ENCODE peak calls at places on chromosomes 13 and 19, in ten cellular contexts. E is thyroid gland, Y is kidney epithelial cell, H is ascending aorta, T is fibroblast of mammary gland, F is colonic mucosa, B is lower leg skin, V is suprapubic skin, P is DND-41, L is WTC11. M is an unnamed sample.

GRCh38 chr13:52399037-52399436 is 6.9 kb downstream of the THSD1 start:
- DNase-seq in T (no peak), V (no peak), L (no peak), H (no peak), B (no peak), P (no peak), Y (no peak), E (no peak), F (no peak), M (no peak)

GRCh38 chr13:97855570-97855970 is 97.9 kb upstream of the IPO5 start:
- DNase-seq in B (no peak), F (peak), L (no peak), P (peak), V (no peak), E (peak), Y (peak), T (peak), H (no peak), M (no peak)

GRCh38 chr19:2341247-2341705 is 12.8 kb downstream of the SPPL2B start:
- DNase-seq in Y (no peak), H (no peak), V (no peak), B (no peak), F (no peak), T (no peak), L (no peak), P (no peak), E (no peak), M (no peak)

GRCh38 chr13:85261757-85262346 is 537.4 kb downstream of the SLITRK6 start:
- DNase-seq in L (no peak), E (no peak), P (no peak), Y (no peak), F (no peak), T (peak), B (no peak), H (no peak), V (no peak), M (no peak)

GRCh38 chr19:20321139-20321656 is 154.2 kb downstream of the ZNF486 start:
- DNase-seq in F (no peak), Y (no peak), V (no peak), B (no peak), H (no peak), L (no peak), T (no peak), E (peak), P (no peak), M (no peak)

GRCh38 chr19:32387701-32388392 is 17.7 kb upstream of the DPY19L3 start:
- DNase-seq in F (peak), V (no peak), T (peak), Y (no peak), H (peak), B (no peak), E (no peak), L (no peak), P (no peak), M (no peak)

GRCh38 chr13:55571237-55571867 is 1569.4 kb upstream of the PRR20A start:
- DNase-seq in Y (no peak), H (no peak), B (no peak), P (no peak), T (no peak), F (no peak), L (no peak), V (no peak), E (no peak), M (no peak)

GRCh38 chr19:49640113-49640898 is at the start of gene RRAS:
- DNase-seq in H (peak), F (peak), L (peak), Y (peak), P (peak), E (peak), V (peak), B (peak), T (peak), M (peak)

GRCh38 chr19:47402504-47402903 is 16.8 kb downstream of the MEIS3 start:
- DNase-seq in F (no peak), V (no peak), T (no peak), P (no peak), Y (no peak), H (no peak), B (no peak), L (no peak), E (no peak), M (no peak)

GRCh38 chr13:49995535-49996165 is 1.2 kb upstream of the TRIM13 start:
- DNase-seq in H (no peak), P (no peak), F (no peak), B (no peak), E (no peak), L (no peak), Y (no peak), V (no peak), T (peak), M (no peak)

GRCh38 chr19:10430505-10431253 is 10.3 kb downstream of the PDE4A start:
- DNase-seq in Y (no peak), F (peak), V (no peak), H (peak), B (peak), T (no peak), L (peak), P (no peak), E (peak), M (peak)

GRCh38 chr13:82654851-82655517 is 1227.3 kb downstream of the SLITRK1 start:
- DNase-seq in F (peak), V (peak), B (peak), Y (no peak), P (no peak), L (no peak), H (peak), E (peak), T (peak), M (no peak)

GRCh38 chr13:25232937-25233515 is 54.3 kb downstream of the MTMR6 start:
- DNase-seq in E (no peak), B (no peak), T (peak), P (no peak), Y (no peak), L (no peak), F (no peak), V (no peak), H (no peak), M (no peak)

GRCh38 chr13:40992678-40993077 is 26.4 kb downstream of the ELF1 start:
- DNase-seq in E (no peak), L (no peak), Y (no peak), P (no peak), B (no peak), T (no peak), V (no peak), H (no peak), F (no peak), M (no peak)

GRCh38 chr19:51185069-51185867 is 39.6 kb upstream of the CD33 start:
- DNase-seq in V (no peak), P (no peak), B (no peak), Y (no peak), F (no peak), T (no peak), L (no peak), E (no peak), H (no peak), M (no peak)

GRCh38 chr13:103694033-103694432 is 627.8 kb upstream of the SLC10A2 start:
- DNase-seq in B (no peak), L (peak), E (no peak), Y (no peak), T (no peak), V (no peak), F (no peak), P (no peak), H (no peak), M (no peak)

GRCh38 chr13:32426981-32427851 is 714 bp downstream of the N4BP2L1 start:
- DNase-seq in E (peak), B (peak), T (peak), L (peak), H (peak), F (peak), P (peak), Y (no peak), V (peak), M (peak)

GRCh38 chr19:888615-889385 is 4.2 kb downstream of the MED16 start:
- DNase-seq in P (no peak), F (no peak), H (no peak), B (no peak), V (no peak), L (no peak), T (no peak), Y (no peak), E (no peak), M (no peak)

GRCh38 chr19:40449506-40449905 is 5.4 kb upstream of the SERTAD3 start:
- DNase-seq in B (no peak), H (no peak), V (no peak), T (no peak), L (no peak), F (no peak), Y (no peak), P (no peak), E (no peak), M (no peak)

GRCh38 chr13:59103004-59103768 is 1060.5 kb downstream of the DIAPH3 start:
- DNase-seq in F (no peak), T (peak), P (no peak), L (no peak), V (no peak), H (no peak), E (no peak), B (no peak), Y (no peak), M (no peak)

GRCh38 chr19:10718205-10719196 is 622 bp downstream of the DNM2 start:
- DNase-seq in Y (no peak), F (no peak), V (peak), E (peak), H (no peak), B (peak), T (peak), L (peak), P (peak), M (peak)

GRCh38 chr19:49952906-49953305 is 8.1 kb downstream of the SIGLEC11 start:
- DNase-seq in E (no peak), P (no peak), L (no peak), H (no peak), B (no peak), Y (no peak), T (no peak), F (no peak), V (no peak), M (no peak)

GRCh38 chr19:35055715-35056179 is 14.2 kb downstream of the HPN start:
- DNase-seq in F (no peak), T (no peak), V (no peak), E (no peak), L (peak), P (no peak), Y (no peak), B (no peak), H (no peak), M (no peak)

GRCh38 chr13:72290962-72291681 is 424.1 kb upstream of the DACH1 start:
- DNase-seq in Y (peak), H (no peak), V (no peak), F (no peak), L (no peak), B (no peak), E (no peak), P (no peak), T (peak), M (no peak)

GRCh38 chr19:54572696-54573311 is 786 bp upstream of the LILRA2 start:
- DNase-seq in V (no peak), T (no peak), L (no peak), B (no peak), E (no peak), H (no peak), P (no peak), Y (no peak), F (no peak), M (no peak)

GRCh38 chr13:110911880-110912279 is 3.0 kb downstream of the ANKRD10 start:
- DNase-seq in V (no peak), E (no peak), P (no peak), Y (no peak), B (no peak), H (no peak), F (no peak), T (no peak), L (no peak), M (no peak)

GRCh38 chr13:52845766-52846566 is 2.5 kb downstream of the PCDH8 start:
- DNase-seq in E (peak), F (peak), T (no peak), H (no peak), L (peak), V (no peak), Y (no peak), P (no peak), B (no peak), M (peak)

GRCh38 chr19:31270897-31271568 is 78.2 kb downstream of the TSHZ3 start:
- DNase-seq in T (peak), L (no peak), E (no peak), H (peak), F (no peak), V (no peak), B (peak), P (no peak), Y (no peak), M (no peak)

GRCh38 chr19:8036438-8037099 is 16.0 kb upstream of the CCL25 start:
- DNase-seq in Y (no peak), V (no peak), F (no peak), H (no peak), T (no peak), B (no peak), E (no peak), P (no peak), L (no peak), M (no peak)

GRCh38 chr13:114109646-114110045 is 22.8 kb downstream of the RASA3 start:
- DNase-seq in V (no peak), Y (no peak), L (peak), P (peak), F (no peak), H (peak), E (no peak), T (no peak), B (peak), M (no peak)

GRCh38 chr19:13826652-13827235 is 31.5 kb downstream of the ZSWIM4 start:
- DNase-seq in L (no peak), V (no peak), F (no peak), T (no peak), P (no peak), Y (no peak), E (no peak), B (no peak), H (no peak), M (no peak)

GRCh38 chr19:13824703-13825102 is 29.5 kb downstream of the ZSWIM4 start:
- DNase-seq in E (no peak), H (no peak), V (no peak), Y (no peak), F (no peak), B (no peak), T (no peak), L (no peak), P (no peak), M (no peak)

GRCh38 chr19:13827656-13828055 is 32.4 kb downstream of the ZSWIM4 start:
- DNase-seq in Y (no peak), L (no peak), T (no peak), F (no peak), H (no peak), V (no peak), B (no peak), P (no peak), E (no peak), M (no peak)

GRCh38 chr19:13823901-13824300 is 28.7 kb downstream of the ZSWIM4 start:
- DNase-seq in T (no peak), L (no peak), P (no peak), E (no peak), F (no peak), B (no peak), V (no peak), Y (no peak), H (no peak), M (no peak)

DNA sequence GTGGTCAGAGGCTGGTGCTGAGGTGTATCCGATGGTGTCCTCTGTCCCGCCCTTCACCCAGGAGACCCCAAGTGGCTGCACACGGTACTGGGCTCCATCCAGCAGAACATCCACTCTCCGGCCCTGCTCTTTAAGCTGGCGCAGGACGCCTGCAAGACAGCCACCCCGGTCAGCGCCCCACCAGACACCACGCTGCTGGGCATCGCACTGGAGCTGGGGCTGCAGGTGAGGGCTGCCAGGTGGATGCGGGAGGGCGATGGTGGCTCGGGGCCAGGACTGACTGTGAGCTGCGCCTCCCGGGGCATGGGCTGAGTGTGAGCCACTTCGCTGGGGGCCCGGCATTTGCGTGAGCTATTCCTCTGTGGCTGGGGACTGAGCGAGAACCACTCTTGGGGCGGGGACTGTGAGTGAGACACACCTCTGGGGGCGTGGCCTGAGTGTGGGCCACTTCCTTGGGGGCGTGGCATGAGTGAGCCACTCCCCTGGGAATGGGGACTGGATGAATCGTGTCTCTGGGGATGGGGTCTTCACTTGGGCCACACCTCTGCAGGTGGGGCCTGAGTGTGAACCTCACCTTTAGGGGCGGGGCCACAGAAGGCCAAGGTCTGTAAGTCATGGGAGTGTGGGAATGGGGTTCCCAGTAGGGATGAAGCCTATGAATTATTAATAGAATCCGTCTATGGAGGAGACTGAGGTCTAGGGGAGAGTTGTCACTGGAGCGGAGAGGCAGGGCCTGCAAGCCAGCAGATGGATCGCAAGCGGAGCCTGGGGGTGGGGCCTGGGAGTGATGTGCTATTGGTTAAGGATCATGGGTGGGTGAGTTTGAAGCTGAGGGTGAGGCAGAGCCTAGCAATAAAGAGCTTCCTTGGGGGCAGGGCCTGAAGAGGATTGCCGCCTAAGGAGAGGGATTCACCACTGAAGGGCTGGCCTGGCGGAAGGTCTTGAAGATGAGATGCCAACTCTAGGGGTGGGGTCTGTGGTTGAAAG is 30.5 kb downstream of the ZSWIM4 start:
- DNase-seq in P (peak), T (no peak), V (no peak), Y (no peak), H (peak), E (no peak), L (peak), B (no peak), F (no peak), M (no peak)
- TF ChIP-seq CTCF in P (peak), T (no peak), V (no peak), Y (no peak), H (no peak), E (no peak), L (peak), B (no peak), F (no peak), M (peak)

DNA sequence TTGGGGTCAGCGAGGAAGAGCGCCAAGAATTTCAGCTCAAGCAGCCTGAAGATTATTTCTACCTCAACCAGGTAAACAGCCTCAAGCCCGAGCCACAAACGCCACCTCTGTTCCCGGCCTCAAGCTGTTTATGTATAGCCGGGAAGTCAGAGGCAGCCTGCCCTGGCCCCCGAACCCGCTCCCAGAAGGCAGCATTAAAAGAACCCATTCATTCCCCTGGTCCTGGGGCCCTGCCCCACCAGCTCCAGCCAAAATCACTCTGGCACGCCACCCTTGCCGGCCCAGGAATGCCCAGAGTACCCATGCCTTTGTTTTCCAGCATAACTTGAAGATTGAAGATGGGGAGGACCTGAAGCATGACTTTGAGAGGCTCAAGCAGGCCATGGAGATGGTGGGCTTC is 61.2 kb upstream of the USE1 start:
- DNase-seq in H (no peak), T (no peak), V (no peak), F (no peak), E (no peak), P (no peak), L (no peak), Y (no peak), B (no peak), M (no peak)
- TF ChIP-seq CTCF in H (no peak), T (no peak), V (no peak), F (no peak), E (no peak), P (no peak), L (no peak), Y (no peak), B (no peak), M (no peak)

GRCh38 chr13:44961997-44962396 is 27.3 kb downstream of the NUFIP1 start:
- DNase-seq in F (no peak), Y (no peak), P (no peak), B (no peak), E (no peak), T (no peak), H (no peak), L (no peak), V (no peak), M (no peak)

GRCh38 chr13:44969858-44970484 is 19.3 kb downstream of the NUFIP1 start:
- DNase-seq in H (no peak), F (no peak), T (peak), B (no peak), P (no peak), V (no peak), Y (peak), L (no peak), E (no peak), M (no peak)

GRCh38 chr13:44972956-44973581 is 16.2 kb downstream of the NUFIP1 start:
- DNase-seq in P (no peak), L (no peak), E (no peak), V (no peak), F (no peak), B (no peak), Y (no peak), H (no peak), T (peak), M (no peak)

GRCh38 chr13:44971656-44972595 is 17.3 kb downstream of the NUFIP1 start:
- DNase-seq in P (no peak), T (no peak), B (no peak), L (no peak), E (no peak), H (no peak), F (no peak), Y (no peak), V (no peak), M (no peak)

DNA sequence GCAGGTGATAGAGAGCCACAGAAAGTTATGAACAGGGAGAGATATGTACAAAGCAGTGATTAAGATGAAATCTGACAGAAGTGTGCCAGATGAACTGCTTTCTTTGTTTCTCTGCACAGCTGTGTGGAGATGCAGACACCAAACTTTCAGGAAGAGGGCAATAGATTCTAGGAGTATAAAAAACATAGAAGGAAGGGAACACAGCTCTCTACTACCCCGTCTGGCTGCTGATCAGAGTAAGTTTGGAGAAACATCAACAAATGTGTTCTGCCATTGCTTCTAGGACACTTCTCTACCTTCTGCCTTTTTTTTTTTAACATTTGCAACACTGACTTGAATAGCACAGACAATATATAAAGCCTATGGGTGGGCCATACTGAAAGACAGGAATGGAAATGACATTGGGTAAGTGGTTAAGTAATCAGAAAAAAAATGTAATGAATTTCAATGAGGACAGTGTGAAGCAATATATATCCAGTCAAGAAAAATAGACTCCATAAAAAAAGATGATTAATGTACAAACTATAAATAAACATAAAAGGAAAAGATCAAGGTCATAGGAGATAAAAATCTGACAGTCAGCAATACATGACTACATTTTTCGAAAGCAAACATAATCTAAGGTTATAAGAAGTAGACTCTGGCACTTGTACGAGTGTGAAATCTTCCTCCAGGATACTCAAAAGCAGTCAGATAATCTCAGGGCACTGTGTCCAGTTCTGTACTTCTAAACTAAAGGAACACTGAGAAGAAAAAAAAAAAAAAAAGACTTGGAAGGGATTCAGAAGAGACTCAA is 21.4 kb downstream of the NUFIP1 start:
- DNase-seq in T (peak), L (no peak), F (no peak), V (no peak), P (no peak), H (no peak), Y (no peak), B (no peak), E (no peak), M (no peak)
- TF ChIP-seq CTCF in T (peak), L (no peak), F (no peak), V (no peak), P (no peak), H (no peak), Y (peak), B (no peak), E (no peak), M (no peak)

GRCh38 chr19:28307963-28308362 is 905.0 kb downstream of the UQCRFS1 start:
- DNase-seq in V (no peak), T (no peak), F (no peak), Y (no peak), L (no peak), P (no peak), H (no peak), E (no peak), B (no peak), M (no peak)

GRCh38 chr19:28309072-28309471 is 903.9 kb downstream of the UQCRFS1 start:
- DNase-seq in L (no peak), T (no peak), B (no peak), F (no peak), H (no peak), V (no peak), P (no peak), Y (no peak), E (no peak), M (no peak)

GRCh38 chr19:28307460-28307859 is 905.5 kb downstream of the UQCRFS1 start:
- DNase-seq in F (no peak), E (no peak), B (no peak), P (no peak), L (no peak), V (no peak), T (peak), H (no peak), Y (no peak), M (no peak)

GRCh38 chr19:28303502-28303901 is 909.4 kb downstream of the UQCRFS1 start:
- DNase-seq in E (no peak), Y (no peak), H (no peak), P (no peak), L (no peak), F (no peak), B (peak), T (no peak), V (no peak), M (no peak)

GRCh38 chr19:28305513-28305912 is 907.4 kb downstream of the UQCRFS1 start:
- DNase-seq in Y (no peak), B (peak), H (no peak), P (peak), T (no peak), L (no peak), F (no peak), E (no peak), V (no peak), M (no peak)
- TF ChIP-seq CTCF in Y (no peak), B (no peak), H (no peak), P (no peak), T (no peak), L (no peak), F (no peak), E (no peak), V (no peak), M (no peak)